ENCODE peak calls at places on chromosome 17, in ten cellular contexts. One of them, this sample, is unnamed.

GRCh38 chr17:48240562-48241130 is 133.1 kb downstream of the SNX11 start:
- DNase-seq in colonic mucosa: no peak
- DNase-seq in PC-3: peak
- DNase-seq in fibroblast of pulmonary artery: peak
- DNase-seq in glutamatergic neuron: no peak
- DNase-seq in mammary epithelial cell: peak
- DNase-seq in GM10248: no peak
- DNase-seq in BJ: no peak
- DNase-seq in nephron progenitor cell: no peak
- DNase-seq in MCF 10A: no peak
- DNase-seq in this sample: no peak

GRCh38 chr17:42548070-42548837 is 4.5 kb upstream of the HSD17B1 start:
- DNase-seq in colonic mucosa: peak
- DNase-seq in PC-3: peak
- DNase-seq in fibroblast of pulmonary artery: peak
- DNase-seq in glutamatergic neuron: peak
- DNase-seq in mammary epithelial cell: no peak
- DNase-seq in GM10248: peak
- DNase-seq in BJ: no peak
- DNase-seq in nephron progenitor cell: peak
- DNase-seq in MCF 10A: peak
- DNase-seq in this sample: no peak

GRCh38 chr17:76536511-76537287 is 810 bp downstream of the CYGB start:
- DNase-seq in colonic mucosa: no peak
- DNase-seq in PC-3: no peak
- DNase-seq in fibroblast of pulmonary artery: no peak
- DNase-seq in glutamatergic neuron: no peak
- DNase-seq in mammary epithelial cell: no peak
- DNase-seq in GM10248: no peak
- DNase-seq in BJ: no peak
- DNase-seq in nephron progenitor cell: no peak
- DNase-seq in MCF 10A: no peak
- DNase-seq in this sample: no peak

GRCh38 chr17:29562615-29563014 is 4.2 kb downstream of the ABHD15 start:
- DNase-seq in colonic mucosa: no peak
- DNase-seq in PC-3: no peak
- DNase-seq in fibroblast of pulmonary artery: no peak
- DNase-seq in glutamatergic neuron: no peak
- DNase-seq in mammary epithelial cell: no peak
- DNase-seq in GM10248: no peak
- DNase-seq in BJ: no peak
- DNase-seq in nephron progenitor cell: no peak
- DNase-seq in MCF 10A: no peak
- DNase-seq in this sample: no peak

GRCh38 chr17:82892869-82893565 is 53.2 kb upstream of the ZNF750 start:
- DNase-seq in colonic mucosa: no peak
- DNase-seq in PC-3: no peak
- DNase-seq in fibroblast of pulmonary artery: no peak
- DNase-seq in glutamatergic neuron: no peak
- DNase-seq in mammary epithelial cell: no peak
- DNase-seq in GM10248: no peak
- DNase-seq in BJ: no peak
- DNase-seq in nephron progenitor cell: no peak
- DNase-seq in MCF 10A: no peak
- DNase-seq in this sample: no peak

GRCh38 chr17:17766351-17767095 is 70.3 kb downstream of the SREBF1 start:
- DNase-seq in colonic mucosa: no peak
- DNase-seq in PC-3: no peak
- DNase-seq in fibroblast of pulmonary artery: no peak
- DNase-seq in glutamatergic neuron: no peak
- DNase-seq in mammary epithelial cell: no peak
- DNase-seq in GM10248: peak
- DNase-seq in BJ: no peak
- DNase-seq in nephron progenitor cell: peak
- DNase-seq in MCF 10A: no peak
- DNase-seq in this sample: no peak

GRCh38 chr17:20930065-20930760 is 112.6 kb downstream of the USP22 start:
- DNase-seq in colonic mucosa: no peak
- DNase-seq in PC-3: no peak
- DNase-seq in fibroblast of pulmonary artery: no peak
- DNase-seq in glutamatergic neuron: no peak
- DNase-seq in mammary epithelial cell: no peak
- DNase-seq in GM10248: no peak
- DNase-seq in BJ: no peak
- DNase-seq in nephron progenitor cell: no peak
- DNase-seq in MCF 10A: no peak
- DNase-seq in this sample: no peak

GRCh38 chr17:73309727-73310555 is 1.9 kb downstream of the CDC42EP4 start:
- DNase-seq in colonic mucosa: peak
- DNase-seq in PC-3: no peak
- DNase-seq in fibroblast of pulmonary artery: no peak
- DNase-seq in glutamatergic neuron: peak
- DNase-seq in mammary epithelial cell: no peak
- DNase-seq in GM10248: no peak
- DNase-seq in BJ: no peak
- DNase-seq in nephron progenitor cell: peak
- DNase-seq in MCF 10A: peak
- DNase-seq in this sample: no peak

GRCh38 chr17:74396567-74396966 is 29.3 kb downstream of the GPR142 start:
- DNase-seq in colonic mucosa: no peak
- DNase-seq in PC-3: no peak
- DNase-seq in fibroblast of pulmonary artery: no peak
- DNase-seq in glutamatergic neuron: no peak
- DNase-seq in mammary epithelial cell: no peak
- DNase-seq in GM10248: no peak
- DNase-seq in BJ: no peak
- DNase-seq in nephron progenitor cell: no peak
- DNase-seq in MCF 10A: no peak
- DNase-seq in this sample: no peak

GRCh38 chr17:67310406-67310805 is 56.0 kb downstream of the PSMD12 start:
- DNase-seq in colonic mucosa: no peak
- DNase-seq in PC-3: no peak
- DNase-seq in fibroblast of pulmonary artery: no peak
- DNase-seq in glutamatergic neuron: no peak
- DNase-seq in mammary epithelial cell: no peak
- DNase-seq in GM10248: no peak
- DNase-seq in BJ: no peak
- DNase-seq in nephron progenitor cell: no peak
- DNase-seq in MCF 10A: no peak
- DNase-seq in this sample: no peak

GRCh38 chr17:728911-729310 is 3.5 kb upstream of the TLCD3A start:
- DNase-seq in colonic mucosa: no peak
- DNase-seq in PC-3: peak
- DNase-seq in fibroblast of pulmonary artery: no peak
- DNase-seq in glutamatergic neuron: no peak
- DNase-seq in mammary epithelial cell: peak
- DNase-seq in GM10248: no peak
- DNase-seq in BJ: no peak
- DNase-seq in nephron progenitor cell: no peak
- DNase-seq in MCF 10A: peak
- DNase-seq in this sample: no peak

GRCh38 chr17:77644981-77645380 is 313.5 kb upstream of the TNRC6C start:
- DNase-seq in colonic mucosa: no peak
- DNase-seq in PC-3: no peak
- DNase-seq in fibroblast of pulmonary artery: no peak
- DNase-seq in glutamatergic neuron: no peak
- DNase-seq in mammary epithelial cell: no peak
- DNase-seq in GM10248: no peak
- DNase-seq in BJ: no peak
- DNase-seq in nephron progenitor cell: peak
- DNase-seq in MCF 10A: no peak
- DNase-seq in this sample: no peak
- TF ChIP-seq CTCF in colonic mucosa: no peak
- TF ChIP-seq CTCF in PC-3: peak
- TF ChIP-seq CTCF in fibroblast of pulmonary artery: no peak
- TF ChIP-seq CTCF in glutamatergic neuron: no peak
- TF ChIP-seq CTCF in mammary epithelial cell: no peak
- TF ChIP-seq CTCF in GM10248: no peak
- TF ChIP-seq CTCF in BJ: no peak
- TF ChIP-seq CTCF in nephron progenitor cell: no peak
- TF ChIP-seq CTCF in MCF 10A: no peak
- TF ChIP-seq CTCF in this sample: no peak

GRCh38 chr17:2842464-2842863 is 46.2 kb downstream of the RAP1GAP2 start:
- DNase-seq in colonic mucosa: no peak
- DNase-seq in PC-3: no peak
- DNase-seq in fibroblast of pulmonary artery: no peak
- DNase-seq in glutamatergic neuron: no peak
- DNase-seq in mammary epithelial cell: no peak
- DNase-seq in GM10248: no peak
- DNase-seq in BJ: no peak
- DNase-seq in nephron progenitor cell: no peak
- DNase-seq in MCF 10A: no peak
- DNase-seq in this sample: no peak

GRCh38 chr17:2841606-2842005 is 45.4 kb downstream of the RAP1GAP2 start:
- DNase-seq in colonic mucosa: no peak
- DNase-seq in PC-3: no peak
- DNase-seq in fibroblast of pulmonary artery: peak
- DNase-seq in glutamatergic neuron: no peak
- DNase-seq in mammary epithelial cell: no peak
- DNase-seq in GM10248: no peak
- DNase-seq in BJ: no peak
- DNase-seq in nephron progenitor cell: no peak
- DNase-seq in MCF 10A: no peak
- DNase-seq in this sample: no peak

GRCh38 chr17:2835791-2836190 is 39.6 kb downstream of the RAP1GAP2 start:
- DNase-seq in colonic mucosa: no peak
- DNase-seq in PC-3: no peak
- DNase-seq in fibroblast of pulmonary artery: no peak
- DNase-seq in glutamatergic neuron: no peak
- DNase-seq in mammary epithelial cell: no peak
- DNase-seq in GM10248: no peak
- DNase-seq in BJ: no peak
- DNase-seq in nephron progenitor cell: no peak
- DNase-seq in MCF 10A: no peak
- DNase-seq in this sample: no peak

DNA sequence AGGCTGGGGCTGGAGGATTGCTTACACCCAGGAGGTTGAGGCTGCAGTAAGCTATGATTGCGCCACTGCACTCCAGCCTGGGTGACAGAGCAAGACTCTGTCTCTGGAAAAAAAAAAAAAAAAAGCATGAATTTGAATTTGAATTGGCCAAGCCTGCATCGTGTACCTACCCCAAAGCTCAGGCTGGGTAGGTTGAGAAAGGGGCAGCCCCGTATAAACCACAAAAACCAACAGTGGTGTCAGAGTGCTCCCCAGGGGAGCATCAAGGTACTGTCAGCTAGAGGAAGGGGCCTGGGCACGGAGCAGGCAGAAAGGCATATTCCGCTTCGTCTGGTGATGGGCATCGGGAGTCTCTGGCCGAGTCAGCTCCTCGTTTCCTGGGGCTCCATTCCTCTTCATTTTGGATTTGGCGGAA is 40.9 kb downstream of the RAP1GAP2 start:
- DNase-seq in colonic mucosa: no peak
- DNase-seq in PC-3: no peak
- DNase-seq in fibroblast of pulmonary artery: no peak
- DNase-seq in glutamatergic neuron: no peak
- DNase-seq in mammary epithelial cell: no peak
- DNase-seq in GM10248: peak
- DNase-seq in BJ: no peak
- DNase-seq in nephron progenitor cell: no peak
- DNase-seq in MCF 10A: no peak
- DNase-seq in this sample: no peak
- TF ChIP-seq CTCF in colonic mucosa: no peak
- TF ChIP-seq CTCF in PC-3: no peak
- TF ChIP-seq CTCF in fibroblast of pulmonary artery: no peak
- TF ChIP-seq CTCF in glutamatergic neuron: no peak
- TF ChIP-seq CTCF in mammary epithelial cell: no peak
- TF ChIP-seq CTCF in GM10248: peak
- TF ChIP-seq CTCF in BJ: no peak
- TF ChIP-seq CTCF in nephron progenitor cell: no peak
- TF ChIP-seq CTCF in MCF 10A: no peak
- TF ChIP-seq CTCF in this sample: no peak

GRCh38 chr17:44348988-44349364 is 3.9 kb downstream of the GRN start:
- DNase-seq in colonic mucosa: no peak
- DNase-seq in PC-3: no peak
- DNase-seq in fibroblast of pulmonary artery: no peak
- DNase-seq in glutamatergic neuron: no peak
- DNase-seq in mammary epithelial cell: no peak
- DNase-seq in GM10248: no peak
- DNase-seq in BJ: no peak
- DNase-seq in nephron progenitor cell: no peak
- DNase-seq in MCF 10A: no peak
- DNase-seq in this sample: no peak

GRCh38 chr17:44348234-44348987 is 3.3 kb downstream of the GRN start:
- DNase-seq in colonic mucosa: no peak
- DNase-seq in PC-3: no peak
- DNase-seq in fibroblast of pulmonary artery: no peak
- DNase-seq in glutamatergic neuron: no peak
- DNase-seq in mammary epithelial cell: peak
- DNase-seq in GM10248: peak
- DNase-seq in BJ: no peak
- DNase-seq in nephron progenitor cell: no peak
- DNase-seq in MCF 10A: peak
- DNase-seq in this sample: peak

GRCh38 chr17:44351464-44351863 is 6.4 kb downstream of the GRN start:
- DNase-seq in colonic mucosa: no peak
- DNase-seq in PC-3: no peak
- DNase-seq in fibroblast of pulmonary artery: no peak
- DNase-seq in glutamatergic neuron: no peak
- DNase-seq in mammary epithelial cell: no peak
- DNase-seq in GM10248: no peak
- DNase-seq in BJ: no peak
- DNase-seq in nephron progenitor cell: no peak
- DNase-seq in MCF 10A: no peak
- DNase-seq in this sample: no peak

GRCh38 chr17:44350733-44351226 is 5.7 kb downstream of the GRN start:
- DNase-seq in colonic mucosa: peak
- DNase-seq in PC-3: peak
- DNase-seq in fibroblast of pulmonary artery: peak
- DNase-seq in glutamatergic neuron: peak
- DNase-seq in mammary epithelial cell: peak
- DNase-seq in GM10248: peak
- DNase-seq in BJ: no peak
- DNase-seq in nephron progenitor cell: peak
- DNase-seq in MCF 10A: peak
- DNase-seq in this sample: peak

GRCh38 chr17:44349553-44350070 is 4.5 kb downstream of the GRN start:
- DNase-seq in colonic mucosa: no peak
- DNase-seq in PC-3: no peak
- DNase-seq in fibroblast of pulmonary artery: no peak
- DNase-seq in glutamatergic neuron: no peak
- DNase-seq in mammary epithelial cell: no peak
- DNase-seq in GM10248: no peak
- DNase-seq in BJ: no peak
- DNase-seq in nephron progenitor cell: no peak
- DNase-seq in MCF 10A: no peak
- DNase-seq in this sample: no peak
- TF ChIP-seq CTCF in colonic mucosa: no peak
- TF ChIP-seq CTCF in PC-3: no peak
- TF ChIP-seq CTCF in fibroblast of pulmonary artery: no peak
- TF ChIP-seq CTCF in glutamatergic neuron: no peak
- TF ChIP-seq CTCF in mammary epithelial cell: no peak
- TF ChIP-seq CTCF in GM10248: no peak
- TF ChIP-seq CTCF in BJ: no peak
- TF ChIP-seq CTCF in nephron progenitor cell: no peak
- TF ChIP-seq CTCF in MCF 10A: no peak
- TF ChIP-seq CTCF in this sample: no peak

DNA sequence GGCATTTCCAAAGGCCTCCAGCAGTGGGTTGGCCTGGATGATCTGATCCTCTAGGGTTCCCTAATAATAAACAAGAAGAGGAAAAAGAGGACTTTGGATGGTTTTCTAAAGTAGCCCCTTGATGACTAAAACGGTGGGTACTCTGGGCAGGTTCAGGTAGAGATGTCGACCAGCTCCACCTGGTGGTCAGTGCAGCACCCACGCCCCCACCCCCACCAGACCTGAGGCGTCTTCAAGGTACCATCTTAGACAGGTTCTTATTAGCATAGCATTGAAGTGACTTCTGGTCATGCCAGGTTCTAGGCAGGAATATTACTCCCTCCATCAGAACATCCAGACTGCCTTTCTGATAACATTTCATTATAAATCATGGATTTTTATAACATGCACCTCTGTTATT is 15.0 kb downstream of the MYH13 start:
- DNase-seq in colonic mucosa: no peak
- DNase-seq in PC-3: peak
- DNase-seq in fibroblast of pulmonary artery: no peak
- DNase-seq in glutamatergic neuron: peak
- DNase-seq in mammary epithelial cell: no peak
- DNase-seq in GM10248: peak
- DNase-seq in BJ: no peak
- DNase-seq in nephron progenitor cell: peak
- DNase-seq in MCF 10A: no peak
- DNase-seq in this sample: no peak
- TF ChIP-seq CTCF in colonic mucosa: no peak
- TF ChIP-seq CTCF in PC-3: peak
- TF ChIP-seq CTCF in fibroblast of pulmonary artery: peak
- TF ChIP-seq CTCF in glutamatergic neuron: peak
- TF ChIP-seq CTCF in mammary epithelial cell: peak
- TF ChIP-seq CTCF in GM10248: peak
- TF ChIP-seq CTCF in BJ: peak
- TF ChIP-seq CTCF in nephron progenitor cell: peak
- TF ChIP-seq CTCF in MCF 10A: peak
- TF ChIP-seq CTCF in this sample: peak